ENCODE peak calls at places on chromosomes 6 and 20, in five cellular contexts. B is A549, H is MM.1S, J is colonic mucosa, S is HCT116. D is an unnamed sample.

GRCh38 chr6:160520043-160520904 is 143.8 kb downstream of the LPA start:
- DNase-seq in S (no peak), J (peak), B (peak), H (peak), D (no peak)

GRCh38 chr6:44730771-44731391 is 343.4 kb downstream of the CDC5L start:
- DNase-seq in H (no peak), B (no peak), S (no peak), J (no peak), D (peak)

GRCh38 chr20:46127396-46128010 is 9.4 kb downstream of the CD40 start:
- DNase-seq in H (no peak), J (no peak), B (no peak), S (no peak), D (no peak)

GRCh38 chr20:37315293-37316110 is 26.0 kb downstream of the MANBAL start:
- DNase-seq in B (no peak), J (no peak), H (no peak), S (no peak), D (no peak)

GRCh38 chr6:17987576-17988421 is at the start of gene KIF13A:
- DNase-seq in S (no peak), B (peak), J (peak), H (peak), D (no peak)

GRCh38 chr6:85679445-85680123 is 36.9 kb upstream of the SYNCRIP start:
- DNase-seq in H (no peak), S (no peak), B (no peak), J (no peak), D (no peak)

GRCh38 chr20:45049904-45050471 is 50.9 kb downstream of the KCNS1 start:
- DNase-seq in J (no peak), S (no peak), H (no peak), B (no peak), D (no peak)

GRCh38 chr6:134103004-134103403 is 50.6 kb upstream of the SLC2A12 start:
- DNase-seq in H (no peak), S (no peak), B (no peak), J (no peak), D (no peak)

GRCh38 chr6:132289761-132290160 is 111.5 kb downstream of the MOXD1 start:
- DNase-seq in J (no peak), S (no peak), H (no peak), B (no peak), D (no peak)

GRCh38 chr6:164109770-164110140 is 695.2 kb downstream of the QKI start:
- DNase-seq in J (no peak), B (no peak), S (no peak), H (no peak), D (no peak)

GRCh38 chr20:35699914-35700624 is 864 bp downstream of the ROMO1 start:
- DNase-seq in H (peak), B (no peak), J (no peak), S (no peak), D (no peak)

GRCh38 chr20:37902504-37903313 is at the start of gene VSTM2L:
- DNase-seq in J (no peak), S (no peak), B (peak), H (no peak), D (peak)

GRCh38 chr6:40419377-40419776 is 167.8 kb downstream of the LRFN2 start:
- DNase-seq in B (no peak), J (no peak), S (no peak), H (no peak), D (no peak)

GRCh38 chr6:23224540-23224939 is 655.2 kb downstream of the HDGFL1 start:
- DNase-seq in J (no peak), H (peak), B (no peak), S (no peak), D (no peak)

GRCh38 chr6:16064687-16065086 is 64.2 kb upstream of the MYLIP start:
- DNase-seq in B (no peak), S (no peak), J (no peak), H (no peak), D (no peak)

GRCh38 chr20:44805991-44806729 is 4.2 kb downstream of the RIMS4 start:
- DNase-seq in S (no peak), J (peak), B (no peak), H (no peak), D (no peak)

GRCh38 chr6:99225172-99225571 is 124.3 kb downstream of the FAXC start:
- DNase-seq in S (no peak), H (no peak), B (no peak), J (no peak), D (no peak)

GRCh38 chr20:21151791-21152190 is 25.9 kb downstream of the KIZ start:
- DNase-seq in B (no peak), H (no peak), S (no peak), J (no peak), D (no peak)

GRCh38 chr6:66376021-66376420 is 669.0 kb upstream of the EYS start:
- DNase-seq in B (no peak), S (no peak), J (no peak), H (no peak), D (no peak)

GRCh38 chr6:168057836-168058235 is 21.2 kb downstream of the FRMD1 start:
- DNase-seq in B (no peak), J (no peak), S (no peak), H (no peak), D (no peak)

GRCh38 chr6:149129401-149130077 is 188.0 kb upstream of the TAB2 start:
- DNase-seq in J (no peak), S (no peak), H (no peak), B (no peak), D (no peak)

GRCh38 chr20:63655249-63655648 is 2.0 kb upstream of the STMN3 start:
- DNase-seq in H (no peak), S (no peak), B (no peak), J (no peak), D (no peak)

GRCh38 chr20:63642518-63643247 is 10.5 kb downstream of the STMN3 start:
- DNase-seq in J (peak), B (no peak), S (no peak), H (peak), D (no peak)

GRCh38 chr6:69339163-69339550 is 457.7 kb downstream of the LMBRD1 start:
- DNase-seq in H (no peak), B (no peak), J (no peak), S (no peak), D (no peak)

GRCh38 chr6:30443657-30444450 is 45.5 kb upstream of the HLA-E start:
- DNase-seq in J (no peak), S (no peak), B (no peak), H (no peak), D (no peak)

GRCh38 chr20:63972312-63973159 is 2.8 kb upstream of the ZNF512B start:
- DNase-seq in B (no peak), J (no peak), S (no peak), H (no peak), D (no peak)

GRCh38 chr6:150967910-150968309 is 102.4 kb downstream of the MTHFD1L start:
- DNase-seq in J (no peak), H (no peak), S (no peak), B (no peak), D (no peak)

GRCh38 chr20:3161316-3162079 is 1.8 kb upstream of the FASTKD5 start:
- DNase-seq in J (no peak), B (no peak), H (no peak), S (no peak), D (no peak)

GRCh38 chr6:64085126-64085525 is 449.5 kb downstream of the PHF3 start:
- DNase-seq in S (no peak), J (peak), B (no peak), H (no peak), D (no peak)

GRCh38 chr20:56788041-56788670 is 159.1 kb downstream of the TFAP2C start:
- DNase-seq in H (no peak), J (no peak), B (peak), S (peak), D (peak)

GRCh38 chr6:33207569-33208088 is 671 bp upstream of the RING1 start:
- DNase-seq in B (no peak), S (no peak), J (peak), H (no peak), D (no peak)

GRCh38 chr6:33205172-33206026 is 944 bp downstream of the HSD17B8 start:
- DNase-seq in B (peak), S (peak), J (no peak), H (peak), D (no peak)

GRCh38 chr6:33204415-33205171 is at the start of gene HSD17B8:
- DNase-seq in J (peak), S (peak), H (peak), B (peak), D (peak)

GRCh38 chr6:33206864-33207568 is 1.3 kb upstream of the RING1 start:
- DNase-seq in J (no peak), B (no peak), H (no peak), S (no peak), D (no peak)

GRCh38 chr6:33206027-33206863 is 1.8 kb downstream of the HSD17B8 start:
- DNase-seq in J (no peak), B (no peak), S (no peak), H (no peak), D (no peak)
- H3K4me3 ChIP-seq in J (no peak), B (no peak), S (peak), H (no peak), D (no peak)

DNA sequence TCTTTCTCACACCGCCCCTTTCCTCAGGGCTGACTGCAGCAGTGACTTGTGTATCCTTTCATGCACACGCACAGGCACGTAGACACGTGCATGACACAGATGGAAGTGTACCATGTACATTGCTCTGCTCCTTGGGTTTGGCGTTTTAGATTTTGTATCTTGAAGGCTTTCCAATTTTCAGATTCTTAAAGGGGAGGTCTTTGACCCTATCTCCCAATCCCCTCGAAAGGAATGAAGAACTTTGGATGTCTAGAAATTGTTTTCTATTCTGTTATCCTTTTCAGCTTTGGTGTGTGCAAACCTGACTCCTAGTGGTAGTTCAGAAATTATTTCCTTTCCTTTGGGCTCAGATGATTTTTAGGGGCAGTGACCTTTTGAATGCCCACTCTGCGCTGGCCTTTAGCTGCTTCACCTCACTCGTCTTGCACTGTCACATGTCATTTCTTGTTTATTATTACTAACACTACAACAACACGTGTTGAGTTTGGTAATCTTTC is 63.0 kb downstream of the HIVEP1 start:
- DNase-seq in H (no peak), B (no peak), J (no peak), S (no peak), D (no peak)
- TF ChIP-seq CTCF in H (peak), B (peak), J (peak), S (peak), D (peak)

GRCh38 chr6:165817771-165818170 is 154.7 kb upstream of the PDE10A start:
- DNase-seq in J (no peak), S (no peak), B (no peak), H (no peak), D (no peak)
- H3K4me3 ChIP-seq in J (no peak), S (no peak), B (no peak), H (no peak), D (no peak)

DNA sequence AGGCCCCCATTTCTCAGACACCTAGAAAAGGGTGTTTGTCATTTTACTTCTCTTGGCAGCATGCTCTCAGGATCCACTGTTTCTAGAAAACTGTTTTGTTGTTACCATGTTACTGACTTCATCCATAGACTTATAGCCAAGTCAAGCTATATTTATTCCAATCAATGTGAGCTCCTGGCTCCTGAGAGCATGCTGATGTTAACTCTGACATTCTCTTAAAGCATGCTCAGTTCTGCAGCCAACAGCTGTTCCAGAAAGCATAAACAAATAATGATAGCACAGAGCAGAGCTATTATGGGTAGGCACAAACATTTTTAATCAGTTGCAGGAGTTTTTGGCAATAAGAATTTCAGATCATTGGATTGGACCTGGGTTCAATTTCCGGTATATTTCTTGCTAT is 92.4 kb upstream of the CEP85L start:
- DNase-seq in B (no peak), H (no peak), S (no peak), J (no peak), D (no peak)
- TF ChIP-seq CTCF in B (no peak), H (no peak), S (no peak), J (no peak), D (no peak)

GRCh38 chr20:25035924-25036323 is 22.0 kb downstream of the ACSS1 start:
- DNase-seq in B (no peak), H (peak), S (no peak), J (no peak), D (no peak)
- H3K4me3 ChIP-seq in B (no peak), H (peak), S (no peak), J (no peak), D (no peak)

GRCh38 chr6:101114703-101115102 is 233.6 kb upstream of the ASCC3 start:
- DNase-seq in H (peak), B (no peak), S (peak), J (peak), D (peak)
- TF ChIP-seq CTCF in H (peak), B (peak), S (peak), J (peak), D (peak)

D was measured in LNCaP clone FGC.